ENCODE peak calls at places on chromosome 10, in ten cellular contexts. One of them, this sample, is unnamed. For H3K9me3, the result is how much of the 10 kb centered on the place peaks cover.

GRCh38 chr10:133388973-133389818 is 4.8 kb upstream of the MTG1 start:
- DNase-seq in fibroblast of lung: no peak
- DNase-seq in heart right ventricle: no peak
- DNase-seq in astrocyte: no peak
- DNase-seq in SK-N-SH: no peak
- DNase-seq in mammary epithelial cell: no peak
- DNase-seq in left ventricle myocardium inferior: no peak
- DNase-seq in CD4-positive, alpha-beta T cell: peak
- DNase-seq in A549: no peak
- DNase-seq in colonic mucosa: no peak
- DNase-seq in this sample: no peak

GRCh38 chr10:78794736-78795455 is 273.9 kb upstream of the ZMIZ1 start:
- DNase-seq in fibroblast of lung: no peak
- DNase-seq in CD4-positive, alpha-beta T cell: no peak
- DNase-seq in left ventricle myocardium inferior: no peak
- DNase-seq in mammary epithelial cell: no peak
- DNase-seq in heart right ventricle: no peak
- DNase-seq in astrocyte: no peak
- DNase-seq in SK-N-SH: no peak
- DNase-seq in colonic mucosa: no peak
- DNase-seq in A549: no peak
- DNase-seq in this sample: no peak

GRCh38 chr10:71371750-71372166 is 25.0 kb upstream of the CDH23 start:
- DNase-seq in heart right ventricle: no peak
- DNase-seq in CD4-positive, alpha-beta T cell: no peak
- DNase-seq in colonic mucosa: no peak
- DNase-seq in astrocyte: no peak
- DNase-seq in left ventricle myocardium inferior: no peak
- DNase-seq in fibroblast of lung: no peak
- DNase-seq in SK-N-SH: no peak
- DNase-seq in mammary epithelial cell: no peak
- DNase-seq in A549: no peak
- DNase-seq in this sample: no peak

GRCh38 chr10:100103581-100103980 is 21.9 kb upstream of the CPN1 start:
- DNase-seq in colonic mucosa: no peak
- DNase-seq in A549: no peak
- DNase-seq in mammary epithelial cell: peak
- DNase-seq in astrocyte: no peak
- DNase-seq in heart right ventricle: no peak
- DNase-seq in CD4-positive, alpha-beta T cell: no peak
- DNase-seq in fibroblast of lung: peak
- DNase-seq in SK-N-SH: no peak
- DNase-seq in left ventricle myocardium inferior: no peak
- DNase-seq in this sample: no peak

GRCh38 chr10:27225642-27226257 is 14.8 kb downstream of the ACBD5 start:
- DNase-seq in astrocyte: no peak
- DNase-seq in CD4-positive, alpha-beta T cell: no peak
- DNase-seq in SK-N-SH: no peak
- DNase-seq in fibroblast of lung: no peak
- DNase-seq in left ventricle myocardium inferior: no peak
- DNase-seq in heart right ventricle: no peak
- DNase-seq in A549: no peak
- DNase-seq in mammary epithelial cell: no peak
- DNase-seq in colonic mucosa: no peak
- DNase-seq in this sample: no peak

GRCh38 chr10:96387151-96387550 is 28.3 kb upstream of the OPALIN start:
- DNase-seq in mammary epithelial cell: no peak
- DNase-seq in colonic mucosa: no peak
- DNase-seq in CD4-positive, alpha-beta T cell: no peak
- DNase-seq in A549: no peak
- DNase-seq in fibroblast of lung: peak
- DNase-seq in SK-N-SH: no peak
- DNase-seq in heart right ventricle: no peak
- DNase-seq in left ventricle myocardium inferior: no peak
- DNase-seq in astrocyte: peak
- DNase-seq in this sample: no peak

GRCh38 chr10:86959737-86960002 is 1.3 kb downstream of the SNCG start:
- DNase-seq in fibroblast of lung: no peak
- DNase-seq in astrocyte: no peak
- DNase-seq in colonic mucosa: no peak
- DNase-seq in heart right ventricle: no peak
- DNase-seq in left ventricle myocardium inferior: no peak
- DNase-seq in SK-N-SH: no peak
- DNase-seq in mammary epithelial cell: no peak
- DNase-seq in A549: no peak
- DNase-seq in CD4-positive, alpha-beta T cell: no peak
- DNase-seq in this sample: no peak

GRCh38 chr10:112209534-112210200 is 26.1 kb upstream of the GPAM start:
- DNase-seq in colonic mucosa: no peak
- DNase-seq in heart right ventricle: no peak
- DNase-seq in astrocyte: no peak
- DNase-seq in CD4-positive, alpha-beta T cell: no peak
- DNase-seq in mammary epithelial cell: no peak
- DNase-seq in left ventricle myocardium inferior: no peak
- DNase-seq in fibroblast of lung: peak
- DNase-seq in A549: no peak
- DNase-seq in SK-N-SH: peak
- DNase-seq in this sample: no peak

GRCh38 chr10:63722537-63722936 is 201.3 kb downstream of the REEP3 start:
- DNase-seq in fibroblast of lung: peak
- DNase-seq in mammary epithelial cell: no peak
- DNase-seq in A549: no peak
- DNase-seq in astrocyte: peak
- DNase-seq in colonic mucosa: no peak
- DNase-seq in heart right ventricle: no peak
- DNase-seq in CD4-positive, alpha-beta T cell: no peak
- DNase-seq in left ventricle myocardium inferior: no peak
- DNase-seq in SK-N-SH: peak
- DNase-seq in this sample: no peak

GRCh38 chr10:132132391-132132841 is 54.3 kb upstream of the DPYSL4 start:
- DNase-seq in heart right ventricle: peak
- DNase-seq in CD4-positive, alpha-beta T cell: no peak
- DNase-seq in SK-N-SH: peak
- DNase-seq in A549: no peak
- DNase-seq in astrocyte: no peak
- DNase-seq in colonic mucosa: no peak
- DNase-seq in fibroblast of lung: no peak
- DNase-seq in mammary epithelial cell: no peak
- DNase-seq in left ventricle myocardium inferior: peak
- DNase-seq in this sample: no peak

GRCh38 chr10:127012769-127013152 is 107.5 kb downstream of the DOCK1 start:
- DNase-seq in colonic mucosa: peak
- DNase-seq in CD4-positive, alpha-beta T cell: no peak
- DNase-seq in astrocyte: peak
- DNase-seq in fibroblast of lung: peak
- DNase-seq in A549: no peak
- DNase-seq in mammary epithelial cell: peak
- DNase-seq in heart right ventricle: peak
- DNase-seq in SK-N-SH: no peak
- DNase-seq in left ventricle myocardium inferior: peak
- DNase-seq in this sample: peak

GRCh38 chr10:120039066-120039465 is 146.5 kb downstream of the SEC23IP start:
- DNase-seq in colonic mucosa: no peak
- DNase-seq in mammary epithelial cell: no peak
- DNase-seq in astrocyte: no peak
- DNase-seq in SK-N-SH: no peak
- DNase-seq in left ventricle myocardium inferior: no peak
- DNase-seq in A549: no peak
- DNase-seq in fibroblast of lung: no peak
- DNase-seq in CD4-positive, alpha-beta T cell: no peak
- DNase-seq in heart right ventricle: no peak
- DNase-seq in this sample: no peak

GRCh38 chr10:132984801-132985545 is 42.6 kb upstream of the CFAP46 start:
- DNase-seq in fibroblast of lung: no peak
- DNase-seq in A549: no peak
- DNase-seq in left ventricle myocardium inferior: no peak
- DNase-seq in astrocyte: no peak
- DNase-seq in SK-N-SH: no peak
- DNase-seq in CD4-positive, alpha-beta T cell: no peak
- DNase-seq in mammary epithelial cell: no peak
- DNase-seq in colonic mucosa: no peak
- DNase-seq in heart right ventricle: no peak
- DNase-seq in this sample: no peak

GRCh38 chr10:14578060-14578952 is 196.4 kb downstream of the FAM107B start:
- DNase-seq in fibroblast of lung: peak
- DNase-seq in colonic mucosa: no peak
- DNase-seq in CD4-positive, alpha-beta T cell: no peak
- DNase-seq in SK-N-SH: no peak
- DNase-seq in mammary epithelial cell: no peak
- DNase-seq in astrocyte: peak
- DNase-seq in A549: no peak
- DNase-seq in heart right ventricle: no peak
- DNase-seq in left ventricle myocardium inferior: no peak
- DNase-seq in this sample: no peak

GRCh38 chr10:116968331-116968730 is 36.7 kb downstream of the SHTN1 start:
- DNase-seq in heart right ventricle: no peak
- DNase-seq in A549: no peak
- DNase-seq in SK-N-SH: no peak
- DNase-seq in astrocyte: no peak
- DNase-seq in fibroblast of lung: no peak
- DNase-seq in CD4-positive, alpha-beta T cell: no peak
- DNase-seq in colonic mucosa: no peak
- DNase-seq in mammary epithelial cell: peak
- DNase-seq in left ventricle myocardium inferior: no peak
- DNase-seq in this sample: no peak
- TF ChIP-seq CTCF in heart right ventricle: no peak
- TF ChIP-seq CTCF in A549: no peak
- TF ChIP-seq CTCF in SK-N-SH: no peak
- TF ChIP-seq CTCF in astrocyte: no peak
- TF ChIP-seq CTCF in fibroblast of lung: no peak
- TF ChIP-seq CTCF in CD4-positive, alpha-beta T cell: no peak
- TF ChIP-seq CTCF in colonic mucosa: no peak
- TF ChIP-seq CTCF in mammary epithelial cell: no peak
- TF ChIP-seq CTCF in left ventricle myocardium inferior: no peak
- TF ChIP-seq CTCF in this sample: no peak

GRCh38 chr10:29302499-29302898 is 13.6 kb downstream of the LYZL1 start:
- DNase-seq in A549: no peak
- DNase-seq in colonic mucosa: no peak
- DNase-seq in CD4-positive, alpha-beta T cell: no peak
- DNase-seq in heart right ventricle: no peak
- DNase-seq in SK-N-SH: no peak
- DNase-seq in left ventricle myocardium inferior: no peak
- DNase-seq in astrocyte: no peak
- DNase-seq in mammary epithelial cell: no peak
- DNase-seq in fibroblast of lung: no peak
- DNase-seq in this sample: no peak

GRCh38 chr10:29301359-29301910 is 12.6 kb downstream of the LYZL1 start:
- DNase-seq in A549: no peak
- DNase-seq in CD4-positive, alpha-beta T cell: no peak
- DNase-seq in mammary epithelial cell: no peak
- DNase-seq in SK-N-SH: no peak
- DNase-seq in heart right ventricle: no peak
- DNase-seq in astrocyte: no peak
- DNase-seq in fibroblast of lung: no peak
- DNase-seq in left ventricle myocardium inferior: no peak
- DNase-seq in colonic mucosa: no peak
- DNase-seq in this sample: no peak

GRCh38 chr10:29295813-29296212 is 6.9 kb downstream of the LYZL1 start:
- DNase-seq in CD4-positive, alpha-beta T cell: no peak
- DNase-seq in mammary epithelial cell: no peak
- DNase-seq in fibroblast of lung: no peak
- DNase-seq in astrocyte: no peak
- DNase-seq in heart right ventricle: no peak
- DNase-seq in A549: no peak
- DNase-seq in left ventricle myocardium inferior: no peak
- DNase-seq in SK-N-SH: no peak
- DNase-seq in colonic mucosa: no peak
- DNase-seq in this sample: no peak

GRCh38 chr10:29297678-29298077 is 8.8 kb downstream of the LYZL1 start:
- DNase-seq in A549: no peak
- DNase-seq in astrocyte: peak
- DNase-seq in left ventricle myocardium inferior: no peak
- DNase-seq in colonic mucosa: no peak
- DNase-seq in fibroblast of lung: peak
- DNase-seq in SK-N-SH: no peak
- DNase-seq in heart right ventricle: no peak
- DNase-seq in CD4-positive, alpha-beta T cell: no peak
- DNase-seq in mammary epithelial cell: no peak
- DNase-seq in this sample: no peak
- H3K9me3 ChIP-seq in A549: half or more
- H3K9me3 ChIP-seq in astrocyte: under half
- H3K9me3 ChIP-seq in left ventricle myocardium inferior: half or more
- H3K9me3 ChIP-seq in colonic mucosa: under half
- H3K9me3 ChIP-seq in fibroblast of lung: under half
- H3K9me3 ChIP-seq in SK-N-SH: under half
- H3K9me3 ChIP-seq in heart right ventricle: under half
- H3K9me3 ChIP-seq in CD4-positive, alpha-beta T cell: under half
- H3K9me3 ChIP-seq in mammary epithelial cell: under half
- H3K9me3 ChIP-seq in this sample: under half

DNA sequence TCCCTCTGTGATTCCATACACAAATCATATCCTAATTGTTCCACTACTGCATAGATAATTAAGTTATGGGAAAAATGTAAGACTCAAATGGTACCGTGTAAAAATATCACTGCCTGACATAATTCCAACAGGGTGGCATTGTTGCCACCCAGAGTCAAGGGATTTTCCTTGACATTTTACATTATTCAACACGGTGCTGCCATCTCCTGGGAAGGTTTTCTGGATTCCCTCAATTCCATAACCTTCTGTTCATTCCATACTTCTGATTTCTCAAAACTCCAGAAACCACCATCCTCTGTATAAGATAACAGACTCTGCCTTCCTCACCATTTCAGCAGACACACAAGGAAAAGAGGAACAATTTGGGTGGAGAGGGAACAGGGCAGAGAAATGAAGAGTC is 495.9 kb downstream of the XPNPEP1 start:
- DNase-seq in mammary epithelial cell: peak
- DNase-seq in A549: no peak
- DNase-seq in astrocyte: peak
- DNase-seq in fibroblast of lung: peak
- DNase-seq in colonic mucosa: no peak
- DNase-seq in left ventricle myocardium inferior: no peak
- DNase-seq in SK-N-SH: no peak
- DNase-seq in CD4-positive, alpha-beta T cell: no peak
- DNase-seq in heart right ventricle: no peak
- DNase-seq in this sample: no peak
- TF ChIP-seq CTCF in mammary epithelial cell: no peak
- TF ChIP-seq CTCF in A549: no peak
- TF ChIP-seq CTCF in astrocyte: peak
- TF ChIP-seq CTCF in fibroblast of lung: peak
- TF ChIP-seq CTCF in colonic mucosa: no peak
- TF ChIP-seq CTCF in left ventricle myocardium inferior: no peak
- TF ChIP-seq CTCF in SK-N-SH: peak
- TF ChIP-seq CTCF in CD4-positive, alpha-beta T cell: no peak
- TF ChIP-seq CTCF in heart right ventricle: no peak
- TF ChIP-seq CTCF in this sample: no peak

DNA sequence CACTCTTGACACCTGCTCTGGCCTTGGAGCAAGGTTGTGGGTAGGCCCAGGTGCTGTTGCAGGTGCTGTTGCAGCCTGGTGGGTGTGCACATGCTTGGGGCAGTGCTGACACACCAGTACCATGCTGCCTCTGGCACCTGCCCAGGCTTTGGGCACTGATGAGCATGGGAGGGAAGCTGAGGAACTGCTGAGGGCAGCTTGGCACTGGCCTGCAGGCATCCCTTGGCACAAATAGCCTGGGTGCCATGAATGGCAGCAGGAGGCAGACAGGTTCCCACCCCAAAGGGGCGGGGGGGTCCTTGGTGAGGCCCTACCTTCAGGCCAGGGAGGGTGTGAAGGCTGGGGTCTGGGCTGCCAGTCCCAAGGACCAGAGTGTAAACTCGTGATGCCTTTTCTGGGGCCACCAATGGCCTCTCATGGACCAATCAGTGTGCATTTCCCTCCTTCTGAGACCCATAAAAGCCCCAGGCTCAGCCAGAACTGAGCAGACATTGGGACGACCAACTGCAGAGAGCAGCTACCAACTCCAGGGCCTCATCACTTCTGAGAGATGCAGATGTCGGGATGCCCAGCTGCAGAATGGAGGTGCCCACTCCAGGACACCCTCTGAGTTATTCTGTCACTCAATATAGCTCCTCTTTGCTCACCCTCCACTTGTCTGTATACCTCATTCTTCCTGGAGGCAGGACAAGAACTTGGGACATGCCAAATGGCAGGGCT is 547.4 kb downstream of the ZWINT start:
- DNase-seq in colonic mucosa: no peak
- DNase-seq in astrocyte: no peak
- DNase-seq in SK-N-SH: no peak
- DNase-seq in heart right ventricle: no peak
- DNase-seq in CD4-positive, alpha-beta T cell: no peak
- DNase-seq in fibroblast of lung: no peak
- DNase-seq in A549: no peak
- DNase-seq in left ventricle myocardium inferior: no peak
- DNase-seq in mammary epithelial cell: no peak
- DNase-seq in this sample: no peak
- H3K9me3 ChIP-seq in colonic mucosa: under half
- H3K9me3 ChIP-seq in astrocyte: under half
- H3K9me3 ChIP-seq in SK-N-SH: under half
- H3K9me3 ChIP-seq in heart right ventricle: under half
- H3K9me3 ChIP-seq in CD4-positive, alpha-beta T cell: under half
- H3K9me3 ChIP-seq in fibroblast of lung: under half
- H3K9me3 ChIP-seq in A549: under half
- H3K9me3 ChIP-seq in left ventricle myocardium inferior: under half
- H3K9me3 ChIP-seq in mammary epithelial cell: under half
- H3K9me3 ChIP-seq in this sample: under half